ENCODE peak calls at places on chromosomes 7 and 10, in eight cellular contexts. E, C, V, O, K, S, G and N are unnamed samples.

GRCh38 chr10:103479135-103479534 is at the start of gene CALHM3:
- DNase-seq in K (no peak), G (peak; percentile 42), S (no peak), E (no peak), O (no peak), C (no peak), V (no peak), N (no peak)

GRCh38 chr7:7761340-7761973 is 43.0 kb upstream of the RPA3 start:
- DNase-seq in C (no peak), K (no peak), O (no peak), G (peak; percentile 60), S (no peak), E (peak; percentile 49), V (peak; percentile 80), N (no peak)

GRCh38 chr7:18289801-18290200 is 205.7 kb upstream of the HDAC9 start:
- DNase-seq in K (no peak), E (no peak), V (no peak), S (no peak), C (no peak), O (no peak), G (no peak), N (no peak)

GRCh38 chr7:133369130-133369529 is 116.3 kb downstream of the EXOC4 start:
- DNase-seq in S (no peak), E (no peak), V (no peak), G (no peak), K (no peak), O (no peak), C (no peak), N (no peak)

GRCh38 chr10:44386546-44387052 is 1.7 kb upstream of the CXCL12 start:
- DNase-seq in E (peak; percentile 88), S (peak; percentile 91), K (no peak), V (peak; percentile 70), O (peak; percentile 71), C (peak; percentile 72), G (peak; percentile 48), N (no peak)

GRCh38 chr7:149279111-149279743 is 17.2 kb downstream of the ZNF783 start:
- DNase-seq in K (no peak), S (no peak), C (no peak), O (no peak), G (no peak), E (no peak), V (no peak), N (no peak)

GRCh38 chr10:129966370-129966769 is 2.3 kb upstream of the EBF3 start:
- DNase-seq in G (no peak), O (no peak), V (no peak), K (no peak), S (no peak), E (no peak), C (no peak), N (no peak)

GRCh38 chr10:113991091-113991860 is 52.4 kb upstream of the ADRB1 start:
- DNase-seq in S (no peak), V (no peak), G (no peak), K (no peak), C (no peak), O (no peak), E (no peak), N (no peak)

GRCh38 chr7:141649865-141650499 is 52.0 kb downstream of the DENND11 start:
- DNase-seq in V (peak; percentile 91), O (no peak), E (peak; percentile 91), S (peak; percentile 87), G (peak; percentile 80), C (no peak), K (peak; percentile 32), N (peak; percentile 67)
- TF ChIP-seq CTCF in V (peak; percentile 82), O (peak; percentile 73), E (peak; percentile 88), S (peak; percentile 82), G (peak; percentile 83), C (peak; percentile 78), K (peak; percentile 57), N (peak; percentile 84)

GRCh38 chr7:38368191-38368605 is 94.8 kb upstream of the TARP start:
- DNase-seq in E (peak; percentile 83), V (peak; percentile 50), K (peak; percentile 78), S (peak; percentile 97), G (peak; percentile 90), C (peak; percentile 45), O (peak; percentile 79), N (no peak)
- TF ChIP-seq CTCF in E (peak; percentile 51), V (peak; percentile 78), K (peak; percentile 71), S (peak; percentile 92), G (peak; percentile 54), C (peak; percentile 74), O (peak; percentile 77), N (peak; percentile 71)

DNA sequence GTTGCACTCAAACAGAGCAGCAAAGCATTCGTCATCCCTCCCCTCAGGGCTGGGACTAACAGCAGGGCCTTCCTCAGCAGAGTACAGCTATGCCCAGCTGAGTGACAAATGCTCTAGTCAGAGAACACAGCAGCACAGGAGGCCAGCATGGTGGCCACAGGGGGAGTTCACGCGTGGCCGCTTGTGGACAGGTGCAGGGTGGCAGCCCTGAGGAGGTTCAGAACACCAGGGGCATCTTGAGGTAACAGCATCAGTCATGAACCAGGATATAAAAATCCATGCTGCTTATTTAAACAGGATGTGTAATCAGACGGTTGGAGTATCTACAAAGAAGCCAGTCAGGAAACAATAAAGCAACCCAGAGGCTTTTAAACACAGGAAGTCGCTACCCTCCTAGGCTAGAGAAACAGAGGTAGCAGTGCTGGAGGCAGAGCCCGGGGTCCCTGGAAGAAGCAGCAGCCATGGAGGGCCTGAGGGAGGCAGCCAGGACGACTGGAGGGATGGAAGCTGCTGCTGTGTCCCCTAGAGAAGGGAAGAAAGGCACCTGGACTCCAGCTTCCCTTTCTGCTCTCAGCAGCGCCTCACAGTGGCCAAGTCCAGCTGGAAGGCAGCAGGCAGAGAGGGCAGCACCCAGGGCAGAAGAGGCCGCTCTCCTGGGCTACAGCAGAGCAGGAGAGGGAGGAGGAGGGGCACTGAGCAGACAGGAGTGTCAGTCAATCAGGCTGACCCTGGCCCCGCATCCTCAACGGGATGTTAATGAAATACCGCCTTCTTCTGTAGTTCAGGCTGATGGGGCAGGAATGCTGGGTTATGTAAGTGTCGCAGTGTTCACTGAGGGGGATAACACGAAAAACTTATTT is 70.8 kb upstream of the UCN3 start:
- DNase-seq in K (peak; percentile 49), O (peak; percentile 71), S (peak; percentile 99), E (peak; percentile 72), G (peak; percentile 91), C (peak; percentile 47), V (no peak), N (no peak)
- TF ChIP-seq CTCF in K (peak; percentile 53), O (peak; percentile 56), S (peak; percentile 90), E (peak; percentile 53), G (peak; percentile 72), C (peak; percentile 55), V (peak; percentile 51), N (peak; percentile 44)

GRCh38 chr7:141752634-141753033 is 11.3 kb upstream of the TAS2R3 start:
- DNase-seq in C (no peak), K (no peak), V (no peak), S (no peak), G (peak; percentile 32), E (no peak), O (no peak), N (no peak)
- TF ChIP-seq CTCF in C (peak; percentile 31), K (no peak), V (peak; percentile 25), S (peak; percentile 71), G (no peak), E (peak; percentile 14), O (peak; percentile 12), N (peak; percentile 11)

DNA sequence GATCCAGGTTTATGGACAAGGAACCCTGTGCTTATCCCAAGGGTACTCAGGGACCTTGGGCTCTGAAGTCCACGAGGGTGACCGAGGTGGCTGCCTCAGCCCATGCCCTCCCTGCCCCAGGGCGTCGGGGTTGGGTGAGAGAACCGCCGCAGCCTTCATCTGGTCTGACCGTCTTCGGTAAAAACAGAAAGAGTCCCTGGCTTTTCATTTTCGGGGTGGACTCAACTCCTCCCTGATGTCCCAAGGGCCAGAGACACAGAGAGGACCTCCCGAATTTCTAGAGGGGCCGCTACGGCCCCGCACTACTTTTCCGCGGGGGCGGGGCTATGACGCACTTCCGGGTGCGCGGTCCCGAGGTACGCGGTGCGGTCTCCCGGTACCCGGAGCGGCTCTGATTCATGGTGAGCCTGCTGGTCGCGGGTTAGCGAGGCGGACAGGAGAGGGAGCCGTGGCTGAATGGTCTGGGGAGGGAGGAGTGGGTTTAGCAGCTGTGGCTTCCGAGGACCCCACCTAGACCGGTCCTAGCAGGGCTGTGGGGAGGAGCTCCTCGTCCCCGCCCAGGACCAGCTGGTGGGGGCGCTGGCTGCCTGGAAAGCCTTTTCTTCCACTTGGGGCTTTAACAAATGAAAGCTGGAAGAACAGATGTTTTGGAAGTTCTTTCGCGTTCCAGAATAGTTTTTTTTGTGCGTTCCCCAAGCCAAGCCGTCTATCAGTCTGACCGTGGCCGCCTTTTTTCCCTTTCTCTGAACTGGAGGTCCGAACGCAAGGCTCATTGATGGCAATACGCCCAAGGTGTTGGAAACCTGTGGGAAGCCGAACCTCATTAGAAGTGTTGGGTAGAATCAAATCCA is at the start of gene ZSCAN21:
- DNase-seq in K (peak; percentile 80), C (peak; percentile 87), V (peak; percentile 83), S (peak; percentile 94), E (peak; percentile 92), O (peak; percentile 86), G (peak; percentile 79), N (peak; percentile 34)
- TF ChIP-seq CTCF in K (peak; percentile 15), C (peak; percentile 26), V (no peak), S (peak; percentile 40), E (peak; percentile 27), O (peak; percentile 33), G (peak; percentile 20), N (no peak)

GRCh38 chr7:32462966-32463365 is 27.2 kb downstream of the LSM5 start:
- DNase-seq in S (no peak), G (no peak), C (no peak), V (no peak), O (no peak), K (no peak), E (no peak), N (no peak)
- TF ChIP-seq CTCF in S (no peak), G (no peak), C (no peak), V (no peak), O (no peak), K (no peak), E (no peak), N (no peak)

GRCh38 chr7:66958708-66959350 is 36.6 kb downstream of the SBDS start:
- DNase-seq in E (no peak), C (no peak), K (no peak), O (no peak), G (no peak), V (no peak), S (no peak), N (no peak)
- TF ChIP-seq CTCF in E (no peak), C (no peak), K (no peak), O (no peak), G (no peak), V (no peak), S (no peak), N (no peak)

GRCh38 chr10:3980660-3981059 is 195.7 kb upstream of the KLF6 start:
- DNase-seq in E (no peak), K (no peak), O (no peak), S (no peak), G (no peak), V (no peak), C (no peak), N (no peak)
- TF ChIP-seq CTCF in E (no peak), K (no peak), O (no peak), S (no peak), G (no peak), V (no peak), C (no peak), N (no peak)